ENCODE peak calls at places on chromosomes 7 and 10, in ten cellular contexts. One of them, this sample, is unnamed.

GRCh38 chr10:58698777-58699356 is 186.2 kb downstream of the BICC1 start:
- DNase-seq in endodermal cell: no peak
- DNase-seq in GM12865: no peak
- DNase-seq in left ventricle myocardium superior: no peak
- DNase-seq in NCI-H1105 treated with DMSO at 0.1 percent for 48 hours: no peak
- DNase-seq in endothelial cell: no peak
- DNase-seq in LHCN-M2: peak; percentile 28
- DNase-seq in Right ventricle myocardium superior: no peak
- DNase-seq in EL: peak; percentile 57
- DNase-seq in nucleus accumbens: no peak
- DNase-seq in this sample: no peak

GRCh38 chr7:20075992-20076813 is 141.0 kb downstream of the MACC1 start:
- DNase-seq in endodermal cell: no peak
- DNase-seq in GM12865: no peak
- DNase-seq in left ventricle myocardium superior: no peak
- DNase-seq in NCI-H1105 treated with DMSO at 0.1 percent for 48 hours: no peak
- DNase-seq in endothelial cell: no peak
- DNase-seq in LHCN-M2: no peak
- DNase-seq in Right ventricle myocardium superior: no peak
- DNase-seq in EL: no peak
- DNase-seq in nucleus accumbens: no peak
- DNase-seq in this sample: no peak

GRCh38 chr7:36851382-36851781 is 127.1 kb upstream of the AOAH start:
- DNase-seq in endodermal cell: no peak
- DNase-seq in GM12865: no peak
- DNase-seq in left ventricle myocardium superior: no peak
- DNase-seq in NCI-H1105 treated with DMSO at 0.1 percent for 48 hours: no peak
- DNase-seq in endothelial cell: no peak
- DNase-seq in LHCN-M2: no peak
- DNase-seq in Right ventricle myocardium superior: no peak
- DNase-seq in EL: no peak
- DNase-seq in nucleus accumbens: no peak
- DNase-seq in this sample: no peak

GRCh38 chr7:39580150-39580874 is 14.1 kb downstream of the YAE1 start:
- DNase-seq in endodermal cell: peak; percentile 88
- DNase-seq in GM12865: peak; percentile 94
- DNase-seq in left ventricle myocardium superior: peak; percentile 66
- DNase-seq in NCI-H1105 treated with DMSO at 0.1 percent for 48 hours: peak; percentile 88
- DNase-seq in endothelial cell: peak; percentile 74
- DNase-seq in LHCN-M2: peak; percentile 91
- DNase-seq in Right ventricle myocardium superior: peak; percentile 68
- DNase-seq in EL: peak; percentile 88
- DNase-seq in nucleus accumbens: peak; percentile 51
- DNase-seq in this sample: peak; percentile 80

GRCh38 chr10:71605263-71605962 is 114.2 kb downstream of the C10orf105 start:
- DNase-seq in endodermal cell: no peak
- DNase-seq in GM12865: no peak
- DNase-seq in left ventricle myocardium superior: no peak
- DNase-seq in NCI-H1105 treated with DMSO at 0.1 percent for 48 hours: no peak
- DNase-seq in endothelial cell: no peak
- DNase-seq in LHCN-M2: no peak
- DNase-seq in Right ventricle myocardium superior: no peak
- DNase-seq in EL: no peak
- DNase-seq in nucleus accumbens: no peak
- DNase-seq in this sample: no peak

GRCh38 chr10:65570143-65571010 is 1355.5 kb upstream of the LRRTM3 start:
- DNase-seq in endodermal cell: peak; percentile 91
- DNase-seq in GM12865: peak; percentile 22
- DNase-seq in left ventricle myocardium superior: peak; percentile 50
- DNase-seq in NCI-H1105 treated with DMSO at 0.1 percent for 48 hours: peak; percentile 25
- DNase-seq in endothelial cell: peak; percentile 56
- DNase-seq in LHCN-M2: peak; percentile 69
- DNase-seq in Right ventricle myocardium superior: peak; percentile 53
- DNase-seq in EL: peak; percentile 42
- DNase-seq in nucleus accumbens: no peak
- DNase-seq in this sample: no peak

GRCh38 chr7:153529651-153530165 is 522.5 kb upstream of the DPP6 start:
- DNase-seq in endodermal cell: no peak
- DNase-seq in GM12865: no peak
- DNase-seq in left ventricle myocardium superior: no peak
- DNase-seq in NCI-H1105 treated with DMSO at 0.1 percent for 48 hours: no peak
- DNase-seq in endothelial cell: no peak
- DNase-seq in LHCN-M2: no peak
- DNase-seq in Right ventricle myocardium superior: no peak
- DNase-seq in EL: no peak
- DNase-seq in nucleus accumbens: no peak
- DNase-seq in this sample: no peak

GRCh38 chr7:127382301-127383085 is 10.0 kb downstream of the ZNF800 start:
- DNase-seq in endodermal cell: no peak
- DNase-seq in GM12865: no peak
- DNase-seq in left ventricle myocardium superior: no peak
- DNase-seq in NCI-H1105 treated with DMSO at 0.1 percent for 48 hours: no peak
- DNase-seq in endothelial cell: no peak
- DNase-seq in LHCN-M2: no peak
- DNase-seq in Right ventricle myocardium superior: no peak
- DNase-seq in EL: no peak
- DNase-seq in nucleus accumbens: no peak
- DNase-seq in this sample: no peak

GRCh38 chr10:112961609-112962008 is 11.6 kb downstream of the TCF7L2 start:
- DNase-seq in endodermal cell: no peak
- DNase-seq in GM12865: no peak
- DNase-seq in left ventricle myocardium superior: no peak
- DNase-seq in NCI-H1105 treated with DMSO at 0.1 percent for 48 hours: no peak
- DNase-seq in endothelial cell: no peak
- DNase-seq in LHCN-M2: no peak
- DNase-seq in Right ventricle myocardium superior: no peak
- DNase-seq in EL: no peak
- DNase-seq in nucleus accumbens: no peak
- DNase-seq in this sample: no peak

GRCh38 chr10:31083765-31084184 is 52.1 kb upstream of the ZNF438 start:
- DNase-seq in endodermal cell: peak; percentile 86
- DNase-seq in GM12865: peak; percentile 75
- DNase-seq in left ventricle myocardium superior: peak; percentile 35
- DNase-seq in NCI-H1105 treated with DMSO at 0.1 percent for 48 hours: no peak
- DNase-seq in endothelial cell: peak; percentile 44
- DNase-seq in LHCN-M2: peak; percentile 70
- DNase-seq in Right ventricle myocardium superior: no peak
- DNase-seq in EL: peak; percentile 76
- DNase-seq in nucleus accumbens: no peak
- DNase-seq in this sample: no peak

GRCh38 chr7:485188-486081 is 34.2 kb downstream of the PDGFA start:
- DNase-seq in endodermal cell: no peak
- DNase-seq in GM12865: no peak
- DNase-seq in left ventricle myocardium superior: peak; percentile 62
- DNase-seq in NCI-H1105 treated with DMSO at 0.1 percent for 48 hours: no peak
- DNase-seq in endothelial cell: no peak
- DNase-seq in LHCN-M2: no peak
- DNase-seq in Right ventricle myocardium superior: peak; percentile 56
- DNase-seq in EL: no peak
- DNase-seq in nucleus accumbens: no peak
- DNase-seq in this sample: no peak

GRCh38 chr10:118957141-118957825 is 72.2 kb upstream of the NANOS1 start:
- DNase-seq in endodermal cell: peak; percentile 42
- DNase-seq in GM12865: no peak
- DNase-seq in left ventricle myocardium superior: no peak
- DNase-seq in NCI-H1105 treated with DMSO at 0.1 percent for 48 hours: no peak
- DNase-seq in endothelial cell: no peak
- DNase-seq in LHCN-M2: no peak
- DNase-seq in Right ventricle myocardium superior: no peak
- DNase-seq in EL: no peak
- DNase-seq in nucleus accumbens: no peak
- DNase-seq in this sample: no peak

GRCh38 chr7:24825931-24826661 is 68.8 kb upstream of the GSDME start:
- DNase-seq in endodermal cell: peak; percentile 61
- DNase-seq in GM12865: no peak
- DNase-seq in left ventricle myocardium superior: no peak
- DNase-seq in NCI-H1105 treated with DMSO at 0.1 percent for 48 hours: no peak
- DNase-seq in endothelial cell: no peak
- DNase-seq in LHCN-M2: peak; percentile 84
- DNase-seq in Right ventricle myocardium superior: no peak
- DNase-seq in EL: peak; percentile 76
- DNase-seq in nucleus accumbens: no peak
- DNase-seq in this sample: no peak

GRCh38 chr7:135879238-135879637 is 97.9 kb downstream of the MTPN start:
- DNase-seq in endodermal cell: no peak
- DNase-seq in GM12865: no peak
- DNase-seq in left ventricle myocardium superior: no peak
- DNase-seq in NCI-H1105 treated with DMSO at 0.1 percent for 48 hours: no peak
- DNase-seq in endothelial cell: no peak
- DNase-seq in LHCN-M2: peak; percentile 88
- DNase-seq in Right ventricle myocardium superior: no peak
- DNase-seq in EL: peak; percentile 62
- DNase-seq in nucleus accumbens: no peak
- DNase-seq in this sample: no peak

GRCh38 chr10:44995914-44996633 is 4.6 kb upstream of the ZNF22 start:
- DNase-seq in endodermal cell: peak; percentile 38
- DNase-seq in GM12865: no peak
- DNase-seq in left ventricle myocardium superior: peak; percentile 72
- DNase-seq in NCI-H1105 treated with DMSO at 0.1 percent for 48 hours: no peak
- DNase-seq in endothelial cell: no peak
- DNase-seq in LHCN-M2: no peak
- DNase-seq in Right ventricle myocardium superior: peak; percentile 76
- DNase-seq in EL: no peak
- DNase-seq in nucleus accumbens: no peak
- DNase-seq in this sample: no peak

GRCh38 chr7:151868805-151869188 is 8.1 kb downstream of the PRKAG2 start:
- DNase-seq in endodermal cell: no peak
- DNase-seq in GM12865: no peak
- DNase-seq in left ventricle myocardium superior: no peak
- DNase-seq in NCI-H1105 treated with DMSO at 0.1 percent for 48 hours: no peak
- DNase-seq in endothelial cell: no peak
- DNase-seq in LHCN-M2: no peak
- DNase-seq in Right ventricle myocardium superior: no peak
- DNase-seq in EL: no peak
- DNase-seq in nucleus accumbens: no peak
- DNase-seq in this sample: no peak

GRCh38 chr10:110373059-110373458 is 68.3 kb upstream of the SMNDC1 start:
- DNase-seq in endodermal cell: peak; percentile 67
- DNase-seq in GM12865: no peak
- DNase-seq in left ventricle myocardium superior: no peak
- DNase-seq in NCI-H1105 treated with DMSO at 0.1 percent for 48 hours: no peak
- DNase-seq in endothelial cell: no peak
- DNase-seq in LHCN-M2: peak; percentile 36
- DNase-seq in Right ventricle myocardium superior: no peak
- DNase-seq in EL: no peak
- DNase-seq in nucleus accumbens: no peak
- DNase-seq in this sample: no peak

GRCh38 chr7:92834661-92835139 is 1.7 kb downstream of the CDK6 start:
- DNase-seq in endodermal cell: peak; percentile 87
- DNase-seq in GM12865: peak; percentile 22
- DNase-seq in left ventricle myocardium superior: peak; percentile 51
- DNase-seq in NCI-H1105 treated with DMSO at 0.1 percent for 48 hours: no peak
- DNase-seq in endothelial cell: peak; percentile 43
- DNase-seq in LHCN-M2: peak; percentile 23
- DNase-seq in Right ventricle myocardium superior: peak; percentile 44
- DNase-seq in EL: peak; percentile 38
- DNase-seq in nucleus accumbens: no peak
- DNase-seq in this sample: no peak

GRCh38 chr7:47601119-47601880 is 19.4 kb upstream of the TNS3 start:
- DNase-seq in endodermal cell: no peak
- DNase-seq in GM12865: peak; percentile 9
- DNase-seq in left ventricle myocardium superior: no peak
- DNase-seq in NCI-H1105 treated with DMSO at 0.1 percent for 48 hours: no peak
- DNase-seq in endothelial cell: no peak
- DNase-seq in LHCN-M2: peak; percentile 90
- DNase-seq in Right ventricle myocardium superior: no peak
- DNase-seq in EL: peak; percentile 96
- DNase-seq in nucleus accumbens: no peak
- DNase-seq in this sample: no peak

GRCh38 chr7:26369519-26370385 is 78.1 kb downstream of the SNX10 start:
- DNase-seq in endodermal cell: peak; percentile 56
- DNase-seq in GM12865: peak; percentile 48
- DNase-seq in left ventricle myocardium superior: no peak
- DNase-seq in NCI-H1105 treated with DMSO at 0.1 percent for 48 hours: peak; percentile 69
- DNase-seq in endothelial cell: peak; percentile 53
- DNase-seq in LHCN-M2: peak; percentile 49
- DNase-seq in Right ventricle myocardium superior: no peak
- DNase-seq in EL: peak; percentile 56
- DNase-seq in nucleus accumbens: no peak
- DNase-seq in this sample: peak; percentile 71

GRCh38 chr10:101060036-101060950 is 1.5 kb upstream of the KAZALD1 start:
- DNase-seq in endodermal cell: peak; percentile 94
- DNase-seq in GM12865: peak; percentile 93
- DNase-seq in left ventricle myocardium superior: peak; percentile 95
- DNase-seq in NCI-H1105 treated with DMSO at 0.1 percent for 48 hours: peak; percentile 80
- DNase-seq in endothelial cell: peak; percentile 82
- DNase-seq in LHCN-M2: peak; percentile 96
- DNase-seq in Right ventricle myocardium superior: peak; percentile 96
- DNase-seq in EL: peak; percentile 98
- DNase-seq in nucleus accumbens: peak; percentile 64
- DNase-seq in this sample: peak; percentile 75

GRCh38 chr7:28705350-28705749 is 252.8 kb downstream of the TRIL start:
- DNase-seq in endodermal cell: no peak
- DNase-seq in GM12865: peak; percentile 78
- DNase-seq in left ventricle myocardium superior: no peak
- DNase-seq in NCI-H1105 treated with DMSO at 0.1 percent for 48 hours: no peak
- DNase-seq in endothelial cell: no peak
- DNase-seq in LHCN-M2: no peak
- DNase-seq in Right ventricle myocardium superior: no peak
- DNase-seq in EL: no peak
- DNase-seq in nucleus accumbens: no peak
- DNase-seq in this sample: no peak

GRCh38 chr10:31262672-31263071 is 56.3 kb upstream of the ZEB1 start:
- DNase-seq in endodermal cell: no peak
- DNase-seq in GM12865: no peak
- DNase-seq in left ventricle myocardium superior: no peak
- DNase-seq in NCI-H1105 treated with DMSO at 0.1 percent for 48 hours: no peak
- DNase-seq in endothelial cell: no peak
- DNase-seq in LHCN-M2: peak; percentile 88
- DNase-seq in Right ventricle myocardium superior: peak; percentile 39
- DNase-seq in EL: peak; percentile 52
- DNase-seq in nucleus accumbens: no peak
- DNase-seq in this sample: no peak

GRCh38 chr10:127069436-127069835 is 127.0 kb downstream of the INSYN2A start:
- DNase-seq in endodermal cell: no peak
- DNase-seq in GM12865: no peak
- DNase-seq in left ventricle myocardium superior: no peak
- DNase-seq in NCI-H1105 treated with DMSO at 0.1 percent for 48 hours: no peak
- DNase-seq in endothelial cell: no peak
- DNase-seq in LHCN-M2: no peak
- DNase-seq in Right ventricle myocardium superior: no peak
- DNase-seq in EL: no peak
- DNase-seq in nucleus accumbens: no peak
- DNase-seq in this sample: peak; percentile 62

This sample was measured in DMS79 treated with DMSO at 0.1 percent for 48 hours.